ENCODE peak calls at places on chromosomes 6 and 20, in six cellular contexts. E, R, V, H, Q and K are unnamed samples. For H3K4me1 and H3K27me3, the result is how much of the 10 kb centered on the place peaks cover.

GRCh38 chr20:54172856-54173652 is 732 bp downstream of the CYP24A1 start:
- DNase-seq in E (peak), R (peak), V (peak), H (peak), Q (no peak), K (peak)

GRCh38 chr6:167524720-167525119 is 199.8 kb downstream of the TTLL2 start:
- DNase-seq in E (no peak), R (no peak), V (no peak), H (no peak), Q (no peak), K (no peak)

GRCh38 chr6:6007311-6008113 is 787 bp upstream of the NRN1 start:
- DNase-seq in E (peak), R (peak), V (no peak), H (peak), Q (no peak), K (no peak)

GRCh38 chr6:144922120-144922722 is 637.1 kb downstream of the UTRN start:
- DNase-seq in E (peak), R (no peak), V (peak), H (no peak), Q (no peak), K (no peak)

GRCh38 chr6:86355271-86355670 is 582.1 kb upstream of the HTR1E start:
- DNase-seq in E (no peak), R (no peak), V (no peak), H (peak), Q (peak), K (no peak)

GRCh38 chr6:89359561-89359960 is 7.0 kb upstream of the UBE2J1 start:
- DNase-seq in E (no peak), R (no peak), V (no peak), H (no peak), Q (no peak), K (no peak)

GRCh38 chr6:21158873-21159272 is 434.7 kb upstream of the SOX4 start:
- DNase-seq in E (no peak), R (no peak), V (no peak), H (no peak), Q (no peak), K (no peak)

GRCh38 chr6:19472850-19473249 is 364.3 kb upstream of the ID4 start:
- DNase-seq in E (peak), R (no peak), V (no peak), H (peak), Q (peak), K (no peak)

GRCh38 chr20:11018668-11019170 is 344.9 kb upstream of the JAG1 start:
- DNase-seq in E (no peak), R (no peak), V (no peak), H (peak), Q (no peak), K (no peak)

GRCh38 chr6:52522151-52522626 is 54.7 kb downstream of the TRAM2 start:
- DNase-seq in E (peak), R (no peak), V (peak), H (no peak), Q (no peak), K (peak)

GRCh38 chr6:89145461-89145961 is 344 bp upstream of the PM20D2 start:
- DNase-seq in E (peak), R (peak), V (peak), H (peak), Q (no peak), K (no peak)

GRCh38 chr6:48597951-48598350 is 487.0 kb upstream of the PTCHD4 start:
- DNase-seq in E (no peak), R (no peak), V (peak), H (no peak), Q (no peak), K (peak)

GRCh38 chr20:25237610-25238318 is 10.1 kb upstream of the PYGB start:
- DNase-seq in E (peak), R (peak), V (peak), H (peak), Q (peak), K (peak)

GRCh38 chr20:62952373-62953166 is at the start of gene SLC17A9:
- DNase-seq in E (peak), R (no peak), V (peak), H (peak), Q (no peak), K (peak)

GRCh38 chr20:63847374-63848002 is 13.8 kb upstream of the ABHD16B start:
- DNase-seq in E (no peak), R (no peak), V (no peak), H (peak), Q (no peak), K (no peak)

DNA sequence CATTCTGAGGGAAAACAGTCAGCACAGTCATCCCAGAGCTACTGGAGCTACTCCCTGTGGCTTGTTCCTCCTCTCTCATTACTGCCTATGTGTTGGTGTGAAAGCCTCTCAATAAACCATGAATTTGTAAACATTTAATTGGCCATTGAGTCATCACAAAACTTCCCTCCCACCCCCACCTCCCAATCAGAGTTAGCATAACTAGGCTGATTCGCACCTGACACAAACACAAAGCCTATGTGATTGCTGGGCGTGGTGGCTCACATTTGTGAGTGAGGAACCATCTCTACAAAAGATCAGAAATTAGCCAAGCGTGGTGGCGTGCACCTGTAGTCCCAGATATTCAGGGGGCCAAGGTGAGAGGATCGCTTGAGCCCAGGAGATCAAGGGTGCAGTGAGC is 17.1 kb upstream of the SNTA1 start:
- DNase-seq in E (no peak), R (peak), V (no peak), H (no peak), Q (no peak), K (no peak)
- H3K4me2 ChIP-seq in E (no peak), R (no peak), V (no peak), H (no peak), Q (no peak), K (no peak)

GRCh38 chr6:37142047-37142614 is 27.8 kb upstream of the PIM1 start:
- DNase-seq in E (peak), R (no peak), V (no peak), H (no peak), Q (no peak), K (no peak)
- H3K4me1 ChIP-seq in E (under half), R (under half), V (under half), H (under half), Q (half or more), K (under half)

DNA sequence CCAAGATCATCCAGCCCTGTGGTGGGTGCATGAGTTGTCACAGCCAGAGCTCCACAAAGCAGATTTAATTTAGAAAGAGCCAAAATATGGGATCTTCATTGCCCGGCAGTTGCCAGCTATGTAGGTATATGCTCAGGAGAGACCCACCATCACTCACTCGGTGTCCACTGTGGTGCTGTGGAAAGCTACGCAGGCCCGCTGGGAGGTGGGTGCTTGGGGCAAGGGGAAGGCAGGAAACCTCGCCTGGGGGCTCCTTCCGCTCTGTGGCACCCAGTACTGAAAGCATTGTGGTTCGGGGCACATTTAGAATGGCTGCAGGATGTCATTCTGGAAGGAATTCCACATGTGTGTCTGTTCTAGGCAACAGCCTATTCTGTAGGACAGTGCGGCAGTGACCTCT is 259.9 kb downstream of the TAF4 start:
- DNase-seq in E (no peak), R (no peak), V (no peak), H (no peak), Q (no peak), K (no peak)
- H3K27me3 ChIP-seq in E (under half), R (under half), V (under half), H (under half), Q (half or more), K (under half)

GRCh38 chr6:132494954-132495353 is 18.0 kb downstream of the STX7 start:
- DNase-seq in E (no peak), R (no peak), V (no peak), H (no peak), Q (no peak), K (no peak)

GRCh38 chr6:132496519-132497180 is 16.3 kb downstream of the STX7 start:
- DNase-seq in E (no peak), R (no peak), V (no peak), H (no peak), Q (no peak), K (no peak)

GRCh38 chr6:132498638-132499037 is 14.3 kb downstream of the STX7 start:
- DNase-seq in E (no peak), R (no peak), V (no peak), H (no peak), Q (no peak), K (no peak)

GRCh38 chr6:132491881-132492280 is 21.0 kb downstream of the STX7 start:
- DNase-seq in E (no peak), R (no peak), V (no peak), H (no peak), Q (no peak), K (no peak)

GRCh38 chr6:132495604-132496079 is 17.3 kb downstream of the STX7 start:
- DNase-seq in E (no peak), R (no peak), V (no peak), H (no peak), Q (no peak), K (no peak)
- H3K4me2 ChIP-seq in E (no peak), R (no peak), V (no peak), H (no peak), Q (no peak), K (no peak)

GRCh38 chr6:111599259-111599658 is 6.4 kb downstream of the TRAF3IP2 start:
- DNase-seq in E (no peak), R (no peak), V (no peak), H (no peak), Q (no peak), K (no peak)

GRCh38 chr6:111597687-111598086 is 8.0 kb downstream of the TRAF3IP2 start:
- DNase-seq in E (no peak), R (no peak), V (no peak), H (no peak), Q (no peak), K (no peak)

GRCh38 chr6:111600154-111600553 is 5.5 kb downstream of the TRAF3IP2 start:
- DNase-seq in E (no peak), R (no peak), V (no peak), H (no peak), Q (no peak), K (no peak)

GRCh38 chr6:111596784-111597183 is 8.9 kb downstream of the TRAF3IP2 start:
- DNase-seq in E (no peak), R (no peak), V (no peak), H (no peak), Q (no peak), K (no peak)

DNA sequence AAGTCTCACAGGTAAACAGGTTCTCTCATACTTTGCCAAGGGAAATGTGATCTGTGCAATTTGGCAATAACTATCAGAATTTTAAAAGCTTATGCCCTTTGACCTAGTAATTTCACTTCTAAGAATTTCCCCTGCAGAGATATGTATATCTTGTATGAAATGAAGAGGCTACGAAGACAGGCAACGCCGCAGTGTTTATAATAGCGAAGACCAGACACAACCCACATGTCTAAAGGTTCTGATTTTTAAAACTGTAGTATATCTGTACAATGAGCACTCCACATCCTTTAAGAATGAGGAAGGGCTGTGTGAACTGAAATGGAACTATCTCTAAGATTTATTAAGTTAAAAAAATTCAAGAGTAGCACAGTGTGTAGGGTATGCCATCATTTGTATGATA is 7.5 kb downstream of the TRAF3IP2 start:
- DNase-seq in E (no peak), R (no peak), V (no peak), H (no peak), Q (no peak), K (no peak)
- H3K4me1 ChIP-seq in E (under half), R (under half), V (under half), H (under half), Q (under half), K (under half)

GRCh38 chr6:149938571-149939462 is 3.0 kb upstream of the ULBP2 start:
- DNase-seq in E (peak), R (no peak), V (no peak), H (no peak), Q (no peak), K (no peak)
- H3K27me3 ChIP-seq in E (under half), R (under half), V (under half), H (under half), Q (under half), K (half or more)